ENCODE peak calls at places on chromosomes 13 and 19, in ten cellular contexts. One of them, this sample, is unnamed.

GRCh38 chr13:112968910-112969691 is at the start of gene MCF2L:
- DNase-seq in HEK293T: peak; percentile 48
- DNase-seq in heart left ventricle: no peak
- DNase-seq in midbrain: peak; percentile 33
- DNase-seq in amniotic stem cell: peak; percentile 7
- DNase-seq in stimulated activated CD8-positive, alpha-beta memory T cell treated with anti-CD3 and anti-CD28 coated beads, Interleukin-4, amount 100 ng/mL, for 4 hours: peak; percentile 16
- DNase-seq in progenitor cell of endocrine pancreas: no peak
- DNase-seq in body of pancreas: peak; percentile 78
- DNase-seq in activated CD4-positive, alpha-beta T cell treated with anti-CD3 and anti-CD28 coated beads, Interleukin-2, amount 50 U/mL, for 24 hours: peak; percentile 29
- DNase-seq in pancreas: peak; percentile 69
- DNase-seq in this sample: peak; percentile 58

GRCh38 chr19:5775668-5776309 is 8.8 kb downstream of the PRR22 start:
- DNase-seq in HEK293T: no peak
- DNase-seq in heart left ventricle: no peak
- DNase-seq in midbrain: no peak
- DNase-seq in amniotic stem cell: peak; percentile 11
- DNase-seq in stimulated activated CD8-positive, alpha-beta memory T cell treated with anti-CD3 and anti-CD28 coated beads, Interleukin-4, amount 100 ng/mL, for 4 hours: no peak
- DNase-seq in progenitor cell of endocrine pancreas: no peak
- DNase-seq in body of pancreas: peak; percentile 53
- DNase-seq in activated CD4-positive, alpha-beta T cell treated with anti-CD3 and anti-CD28 coated beads, Interleukin-2, amount 50 U/mL, for 24 hours: no peak
- DNase-seq in pancreas: no peak
- DNase-seq in this sample: no peak

GRCh38 chr13:41973247-41973741 is 12.4 kb upstream of the VWA8 start:
- DNase-seq in HEK293T: no peak
- DNase-seq in heart left ventricle: peak; percentile 33
- DNase-seq in midbrain: peak; percentile 15
- DNase-seq in amniotic stem cell: no peak
- DNase-seq in stimulated activated CD8-positive, alpha-beta memory T cell treated with anti-CD3 and anti-CD28 coated beads, Interleukin-4, amount 100 ng/mL, for 4 hours: no peak
- DNase-seq in progenitor cell of endocrine pancreas: no peak
- DNase-seq in body of pancreas: no peak
- DNase-seq in activated CD4-positive, alpha-beta T cell treated with anti-CD3 and anti-CD28 coated beads, Interleukin-2, amount 50 U/mL, for 24 hours: no peak
- DNase-seq in pancreas: no peak
- DNase-seq in this sample: no peak

GRCh38 chr13:44646044-44646443 is 69.9 kb upstream of the TSC22D1 start:
- DNase-seq in HEK293T: no peak
- DNase-seq in heart left ventricle: no peak
- DNase-seq in midbrain: no peak
- DNase-seq in amniotic stem cell: no peak
- DNase-seq in stimulated activated CD8-positive, alpha-beta memory T cell treated with anti-CD3 and anti-CD28 coated beads, Interleukin-4, amount 100 ng/mL, for 4 hours: no peak
- DNase-seq in progenitor cell of endocrine pancreas: no peak
- DNase-seq in body of pancreas: no peak
- DNase-seq in activated CD4-positive, alpha-beta T cell treated with anti-CD3 and anti-CD28 coated beads, Interleukin-2, amount 50 U/mL, for 24 hours: no peak
- DNase-seq in pancreas: no peak
- DNase-seq in this sample: no peak

GRCh38 chr13:30033681-30034447 is 183.4 kb upstream of the UBL3 start:
- DNase-seq in HEK293T: no peak
- DNase-seq in heart left ventricle: no peak
- DNase-seq in midbrain: peak; percentile 35
- DNase-seq in amniotic stem cell: peak; percentile 86
- DNase-seq in stimulated activated CD8-positive, alpha-beta memory T cell treated with anti-CD3 and anti-CD28 coated beads, Interleukin-4, amount 100 ng/mL, for 4 hours: no peak
- DNase-seq in progenitor cell of endocrine pancreas: no peak
- DNase-seq in body of pancreas: no peak
- DNase-seq in activated CD4-positive, alpha-beta T cell treated with anti-CD3 and anti-CD28 coated beads, Interleukin-2, amount 50 U/mL, for 24 hours: no peak
- DNase-seq in pancreas: no peak
- DNase-seq in this sample: peak; percentile 4

GRCh38 chr13:25928941-25929505 is 122.8 kb downstream of the SHISA2 start:
- DNase-seq in HEK293T: no peak
- DNase-seq in heart left ventricle: no peak
- DNase-seq in midbrain: no peak
- DNase-seq in amniotic stem cell: no peak
- DNase-seq in stimulated activated CD8-positive, alpha-beta memory T cell treated with anti-CD3 and anti-CD28 coated beads, Interleukin-4, amount 100 ng/mL, for 4 hours: no peak
- DNase-seq in progenitor cell of endocrine pancreas: no peak
- DNase-seq in body of pancreas: no peak
- DNase-seq in activated CD4-positive, alpha-beta T cell treated with anti-CD3 and anti-CD28 coated beads, Interleukin-2, amount 50 U/mL, for 24 hours: no peak
- DNase-seq in pancreas: no peak
- DNase-seq in this sample: no peak

GRCh38 chr13:44812818-44813217 is 176.5 kb downstream of the NUFIP1 start:
- DNase-seq in HEK293T: no peak
- DNase-seq in heart left ventricle: no peak
- DNase-seq in midbrain: no peak
- DNase-seq in amniotic stem cell: no peak
- DNase-seq in stimulated activated CD8-positive, alpha-beta memory T cell treated with anti-CD3 and anti-CD28 coated beads, Interleukin-4, amount 100 ng/mL, for 4 hours: no peak
- DNase-seq in progenitor cell of endocrine pancreas: no peak
- DNase-seq in body of pancreas: no peak
- DNase-seq in activated CD4-positive, alpha-beta T cell treated with anti-CD3 and anti-CD28 coated beads, Interleukin-2, amount 50 U/mL, for 24 hours: no peak
- DNase-seq in pancreas: no peak
- DNase-seq in this sample: no peak

GRCh38 chr13:45179428-45179827 is 21.4 kb downstream of the KCTD4 start:
- DNase-seq in HEK293T: no peak
- DNase-seq in heart left ventricle: no peak
- DNase-seq in midbrain: no peak
- DNase-seq in amniotic stem cell: no peak
- DNase-seq in stimulated activated CD8-positive, alpha-beta memory T cell treated with anti-CD3 and anti-CD28 coated beads, Interleukin-4, amount 100 ng/mL, for 4 hours: no peak
- DNase-seq in progenitor cell of endocrine pancreas: no peak
- DNase-seq in body of pancreas: no peak
- DNase-seq in activated CD4-positive, alpha-beta T cell treated with anti-CD3 and anti-CD28 coated beads, Interleukin-2, amount 50 U/mL, for 24 hours: no peak
- DNase-seq in pancreas: no peak
- DNase-seq in this sample: peak; percentile 30

GRCh38 chr13:43261018-43261417 is 237.6 kb downstream of the DNAJC15 start:
- DNase-seq in HEK293T: no peak
- DNase-seq in heart left ventricle: no peak
- DNase-seq in midbrain: no peak
- DNase-seq in amniotic stem cell: peak; percentile 11
- DNase-seq in stimulated activated CD8-positive, alpha-beta memory T cell treated with anti-CD3 and anti-CD28 coated beads, Interleukin-4, amount 100 ng/mL, for 4 hours: no peak
- DNase-seq in progenitor cell of endocrine pancreas: no peak
- DNase-seq in body of pancreas: no peak
- DNase-seq in activated CD4-positive, alpha-beta T cell treated with anti-CD3 and anti-CD28 coated beads, Interleukin-2, amount 50 U/mL, for 24 hours: no peak
- DNase-seq in pancreas: no peak
- DNase-seq in this sample: no peak

GRCh38 chr19:50649433-50650391 is at the start of gene C19orf81:
- DNase-seq in HEK293T: peak; percentile 69
- DNase-seq in heart left ventricle: no peak
- DNase-seq in midbrain: no peak
- DNase-seq in amniotic stem cell: no peak
- DNase-seq in stimulated activated CD8-positive, alpha-beta memory T cell treated with anti-CD3 and anti-CD28 coated beads, Interleukin-4, amount 100 ng/mL, for 4 hours: no peak
- DNase-seq in progenitor cell of endocrine pancreas: no peak
- DNase-seq in body of pancreas: no peak
- DNase-seq in activated CD4-positive, alpha-beta T cell treated with anti-CD3 and anti-CD28 coated beads, Interleukin-2, amount 50 U/mL, for 24 hours: no peak
- DNase-seq in pancreas: no peak
- DNase-seq in this sample: peak; percentile 7

GRCh38 chr13:79870766-79871165 is 389.8 kb downstream of the NDFIP2 start:
- DNase-seq in HEK293T: no peak
- DNase-seq in heart left ventricle: no peak
- DNase-seq in midbrain: no peak
- DNase-seq in amniotic stem cell: no peak
- DNase-seq in stimulated activated CD8-positive, alpha-beta memory T cell treated with anti-CD3 and anti-CD28 coated beads, Interleukin-4, amount 100 ng/mL, for 4 hours: no peak
- DNase-seq in progenitor cell of endocrine pancreas: no peak
- DNase-seq in body of pancreas: no peak
- DNase-seq in activated CD4-positive, alpha-beta T cell treated with anti-CD3 and anti-CD28 coated beads, Interleukin-2, amount 50 U/mL, for 24 hours: no peak
- DNase-seq in pancreas: no peak
- DNase-seq in this sample: no peak